ENCODE peak calls at places on chromosomes 6 and 20, in nine cellular contexts. V is CD8-positive, alpha-beta T cell; R is Right ventricle myocardium inferior; F is CD4-positive, alpha-beta memory T cell; T is NCI-H460; J is AG04450; C is NCI-H2029; Y is NCI-H1092 treated with DMSO at 0.1 percent for 48 hours; G is WERI-Rb-1. O is an unnamed sample.

GRCh38 chr6:88339816-88340215 is 173.7 kb upstream of the CNR1 start:
- DNase-seq in J (no peak), G (no peak), T (no peak), F (no peak), Y (no peak), V (no peak), R (no peak), C (no peak), O (no peak)

GRCh38 chr6:41785689-41786450 is 1.6 kb upstream of the TOMM6 start:
- DNase-seq in T (no peak), F (no peak), R (no peak), C (no peak), J (no peak), Y (no peak), G (no peak), V (no peak), O (no peak)

GRCh38 chr6:165847407-165848098 is 184.5 kb upstream of the PDE10A start:
- DNase-seq in C (peak; percentile 38), F (no peak), Y (no peak), V (no peak), T (peak; percentile 47), G (no peak), J (no peak), R (no peak), O (no peak)

GRCh38 chr6:139442188-139442625 is 67.8 kb upstream of the CITED2 start:
- DNase-seq in Y (no peak), G (no peak), C (no peak), V (no peak), F (no peak), R (no peak), T (no peak), J (no peak), O (no peak)

GRCh38 chr6:17527076-17527475 is 73.0 kb upstream of the FAM8A1 start:
- DNase-seq in C (no peak), G (no peak), F (no peak), R (no peak), J (no peak), V (no peak), Y (no peak), T (no peak), O (no peak)

GRCh38 chr6:25181923-25182322 is 97.3 kb upstream of the CARMIL1 start:
- DNase-seq in J (no peak), C (no peak), V (no peak), G (no peak), F (no peak), T (no peak), Y (no peak), R (no peak), O (no peak)

GRCh38 chr6:36671687-36672375 is 6.7 kb upstream of the CDKN1A start:
- DNase-seq in V (no peak), C (no peak), Y (no peak), F (no peak), R (no peak), T (no peak), J (no peak), G (no peak), O (no peak)

GRCh38 chr6:47117314-47117713 is 75.2 kb upstream of the ADGRF1 start:
- DNase-seq in C (no peak), F (no peak), Y (no peak), J (no peak), V (no peak), R (no peak), G (no peak), T (no peak), O (no peak)

GRCh38 chr6:109079981-109080380 is 14.7 kb downstream of the SESN1 start:
- DNase-seq in G (no peak), C (no peak), R (peak; percentile 66), V (no peak), Y (no peak), F (no peak), T (no peak), J (no peak), O (no peak)

GRCh38 chr6:100343678-100344077 is 121.0 kb downstream of the SIM1 start:
- DNase-seq in C (no peak), F (no peak), J (no peak), G (no peak), R (no peak), T (no peak), V (no peak), Y (no peak), O (no peak)

GRCh38 chr6:74578339-74578738 is 627.5 kb downstream of the COL12A1 start:
- DNase-seq in Y (no peak), J (peak; percentile 58), V (no peak), G (no peak), F (no peak), C (no peak), T (peak; percentile 20), R (no peak), O (no peak)

GRCh38 chr6:21227486-21227885 is 366.1 kb upstream of the SOX4 start:
- DNase-seq in G (no peak), R (no peak), T (no peak), Y (no peak), C (no peak), J (no peak), V (no peak), F (no peak), O (peak; percentile 78)

GRCh38 chr6:28353981-28354676 is 4.4 kb downstream of the ZKSCAN3 start:
- DNase-seq in C (peak; percentile 76), R (no peak), Y (peak; percentile 54), G (no peak), J (no peak), F (no peak), V (no peak), T (peak; percentile 71), O (peak; percentile 42)

GRCh38 chr6:81608776-81609175 is 143.7 kb downstream of the TENT5A start:
- DNase-seq in F (no peak), R (no peak), C (no peak), V (no peak), G (no peak), Y (no peak), J (no peak), T (no peak), O (no peak)

GRCh38 chr6:53417141-53417540 is 68.4 kb upstream of the ELOVL5 start:
- DNase-seq in J (no peak), G (no peak), T (no peak), V (no peak), R (no peak), Y (no peak), C (no peak), F (no peak), O (no peak)

GRCh38 chr20:37081717-37082289 is 14.0 kb downstream of the RBL1 start:
- DNase-seq in V (peak; percentile 39), Y (no peak), F (no peak), C (no peak), R (no peak), J (no peak), G (no peak), T (no peak), O (no peak)

GRCh38 chr6:17115251-17116089 is 13.6 kb downstream of the STMND1 start:
- DNase-seq in F (no peak), G (no peak), T (peak; percentile 50), R (no peak), V (no peak), J (peak; percentile 77), C (no peak), Y (no peak), O (peak; percentile 80)

GRCh38 chr6:17012421-17013225 is 89.2 kb upstream of the STMND1 start:
- DNase-seq in F (no peak), C (no peak), V (no peak), J (peak; percentile 27), Y (no peak), G (peak; percentile 22), R (no peak), T (no peak), O (no peak)

GRCh38 chr20:49510562-49511117 is 28.2 kb upstream of the KCNB1 start:
- DNase-seq in V (no peak), F (no peak), G (no peak), C (no peak), J (peak; percentile 80), Y (no peak), R (peak; percentile 70), T (no peak), O (no peak)

GRCh38 chr6:138541793-138542481 is 42.6 kb upstream of the NHSL1 start:
- DNase-seq in V (no peak), Y (no peak), C (no peak), F (no peak), G (no peak), R (no peak), T (no peak), J (no peak), O (no peak)

GRCh38 chr6:37783025-37783825 is 36.3 kb upstream of the ZFAND3 start:
- DNase-seq in Y (peak; percentile 71), T (no peak), G (no peak), J (no peak), C (no peak), R (no peak), V (no peak), F (no peak), O (no peak)

GRCh38 chr20:1861347-1861987 is 33.7 kb upstream of the SIRPA start:
- DNase-seq in C (no peak), Y (no peak), R (no peak), J (no peak), G (no peak), T (no peak), V (no peak), F (no peak), O (no peak)

GRCh38 chr6:11215773-11216172 is 16.7 kb downstream of the NEDD9 start:
- DNase-seq in J (no peak), T (no peak), F (no peak), Y (no peak), R (no peak), G (no peak), V (no peak), C (no peak), O (no peak)

O was measured in RWPE1.